ENCODE peak calls at places on chromosomes 7 and 10, in seven cellular contexts. K, W, G, T, R, S and D are unnamed samples.

GRCh38 chr10:31830887-31831286 is 97.7 kb downstream of the ARHGAP12 start:
- DNase-seq in T (no peak), G (no peak), R (no peak), S (no peak), K (no peak), W (no peak), D (no peak)

GRCh38 chr10:104472957-104473745 is 119.5 kb downstream of the CFAP58 start:
- DNase-seq in T (no peak), K (no peak), R (no peak), W (no peak), S (peak; percentile 71), G (no peak), D (no peak)

GRCh38 chr7:155993420-155994252 is 181.4 kb upstream of the SHH start:
- DNase-seq in K (no peak), R (no peak), G (peak; percentile 52), S (peak; percentile 33), T (no peak), W (no peak), D (no peak)

GRCh38 chr10:26215923-26216576 is 524 bp upstream of the GAD2 start:
- DNase-seq in S (no peak), K (no peak), G (peak; percentile 82), W (no peak), T (no peak), R (no peak), D (no peak)

GRCh38 chr7:139914306-139914747 is 85.3 kb downstream of the TBXAS1 start:
- DNase-seq in G (no peak), W (no peak), T (no peak), K (no peak), R (no peak), S (no peak), D (no peak)

GRCh38 chr10:77899080-77899477 is 27.5 kb downstream of the DLG5 start:
- DNase-seq in W (peak; percentile 77), S (peak; percentile 86), K (no peak), T (no peak), R (no peak), G (peak; percentile 32), D (no peak)

GRCh38 chr10:119620771-119621384 is 24.1 kb upstream of the TIAL1 start:
- DNase-seq in R (no peak), S (no peak), W (no peak), G (no peak), T (no peak), K (no peak), D (no peak)

GRCh38 chr10:24622781-24623301 is 100.8 kb downstream of the ARHGAP21 start:
- DNase-seq in S (no peak), R (no peak), G (no peak), W (no peak), K (no peak), T (no peak), D (no peak)

GRCh38 chr7:101911011-101911799 is 93.8 kb downstream of the CUX1 start:
- DNase-seq in T (peak; percentile 67), G (peak; percentile 69), R (no peak), S (no peak), W (no peak), K (no peak), D (peak; percentile 88)

GRCh38 chr10:15106352-15107013 is 9.3 kb downstream of the RPP38 start:
- DNase-seq in G (no peak), K (peak; percentile 88), S (peak; percentile 85), T (no peak), W (peak; percentile 82), R (peak; percentile 26), D (peak; percentile 30)

GRCh38 chr10:125638555-125638954 is 44.4 kb downstream of the TEX36 start:
- DNase-seq in R (no peak), T (no peak), G (no peak), K (no peak), S (no peak), W (no peak), D (no peak)

GRCh38 chr7:370775-371118 is 80.8 kb downstream of the FOXL3 start:
- DNase-seq in R (no peak), T (no peak), G (no peak), K (no peak), W (no peak), S (no peak), D (no peak)

GRCh38 chr7:144676492-144676891 is 159.4 kb downstream of the TPK1 start:
- DNase-seq in K (no peak), T (no peak), S (no peak), G (no peak), R (no peak), W (no peak), D (no peak)

GRCh38 chr10:7795605-7796004 is 7.6 kb downstream of the ATP5F1C start:
- DNase-seq in K (no peak), R (no peak), S (no peak), G (no peak), W (no peak), T (no peak), D (no peak)

GRCh38 chr10:94397549-94398370 is 4.6 kb upstream of the TBC1D12 start:
- DNase-seq in R (no peak), T (no peak), G (no peak), S (no peak), K (no peak), W (no peak), D (no peak)

DNA sequence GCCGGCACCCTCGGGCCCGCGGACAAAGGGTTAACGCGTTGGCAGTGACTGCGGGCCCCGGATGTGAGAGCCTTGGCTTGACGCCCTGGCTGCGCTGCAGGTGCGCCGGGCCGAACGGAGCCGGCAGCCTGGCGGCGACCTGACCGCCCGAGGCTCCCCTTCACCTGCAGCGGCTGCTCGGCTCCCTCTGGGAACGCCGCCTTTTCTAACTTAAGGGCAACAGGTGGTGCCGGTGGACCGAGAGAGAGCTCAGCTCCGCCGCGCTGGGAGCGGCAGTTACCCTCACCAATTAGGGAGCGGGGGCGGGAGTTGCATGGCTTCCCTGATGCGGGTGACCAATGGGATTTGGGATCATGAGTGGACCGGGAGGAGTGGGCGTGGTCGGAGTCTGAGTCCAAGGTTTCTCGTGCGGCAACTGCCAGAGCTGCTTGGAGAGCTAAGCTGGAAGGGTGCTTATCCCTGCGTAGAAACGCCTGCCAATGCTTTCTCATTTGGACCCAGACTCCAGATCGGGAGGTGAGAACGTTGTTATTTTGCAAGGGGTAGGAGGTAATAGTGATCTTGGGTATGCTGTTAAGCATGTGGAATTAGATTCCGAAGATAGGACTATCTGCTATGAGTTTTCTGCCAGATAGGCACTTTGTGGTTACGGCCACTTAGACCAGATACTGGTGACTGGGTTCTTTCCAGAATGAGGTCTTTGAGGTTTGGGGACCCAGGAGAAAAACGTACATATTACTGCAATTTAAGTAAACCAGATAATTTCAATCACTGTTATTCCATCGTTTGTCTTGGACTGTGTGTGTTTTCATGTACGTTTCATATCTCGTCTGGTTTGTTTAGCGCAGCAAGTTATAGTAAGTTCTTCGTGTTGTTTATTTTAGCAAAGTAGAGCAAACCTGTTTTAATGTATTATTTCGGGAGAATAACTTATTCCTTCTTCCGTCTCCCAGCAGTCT is at the start of gene ARL4A:
- DNase-seq in S (peak; percentile 99), K (peak; percentile 100), W (peak; percentile 99), G (peak; percentile 94), R (peak; percentile 47), T (peak; percentile 100), D (peak; percentile 99)
- TF ChIP-seq POLR2A in S (no peak), K (peak; percentile 73), W (peak; percentile 99), G (peak; percentile 95), R (peak; percentile 31), T (peak; percentile 88), D (peak; percentile 50)

DNA sequence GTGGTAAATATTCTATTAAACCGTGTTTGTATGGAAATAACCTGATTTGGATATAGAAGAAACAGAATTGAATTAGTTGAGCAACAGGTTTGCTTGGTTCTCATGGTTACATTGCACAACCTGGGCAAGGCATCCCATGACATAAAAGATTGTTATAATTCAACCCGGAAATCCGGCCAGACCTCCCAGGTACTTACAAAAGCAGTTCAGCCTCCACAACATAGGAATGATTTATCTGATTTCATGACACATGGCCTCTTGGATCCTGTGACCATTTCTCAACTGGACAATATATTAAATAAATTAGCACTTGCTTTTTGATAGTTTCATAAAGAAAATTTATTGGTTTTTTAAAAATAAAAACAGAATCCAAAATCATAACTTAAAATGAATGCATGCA is 55.1 kb upstream of the PTPN12 start:
- DNase-seq in K (no peak), G (no peak), R (no peak), T (no peak), S (peak; percentile 69), W (peak; percentile 66), D (no peak)
- TF ChIP-seq EP300 in K (no peak), G (peak; percentile 72), R (no peak), T (no peak), S (no peak), W (no peak), D (no peak)

GRCh38 chr7:121030308-121030707 is 41.8 kb downstream of the CPED1 start:
- DNase-seq in K (no peak), S (no peak), T (no peak), R (no peak), G (no peak), W (no peak), D (no peak)

GRCh38 chr7:121026577-121027111 is 38.1 kb downstream of the CPED1 start:
- DNase-seq in S (no peak), W (no peak), R (no peak), K (no peak), G (no peak), T (no peak), D (no peak)

GRCh38 chr7:121029302-121029701 is 40.8 kb downstream of the CPED1 start:
- DNase-seq in T (no peak), R (no peak), G (no peak), K (no peak), W (no peak), S (no peak), D (no peak)

GRCh38 chr7:121026159-121026558 is 37.6 kb downstream of the CPED1 start:
- DNase-seq in T (no peak), S (no peak), K (no peak), W (no peak), G (no peak), R (no peak), D (no peak)

GRCh38 chr7:121027761-121028681 is 39.5 kb downstream of the CPED1 start:
- DNase-seq in R (no peak), S (no peak), W (no peak), K (no peak), T (no peak), G (no peak), D (no peak)
- TF ChIP-seq POLR2A in R (no peak), S (no peak), W (no peak), K (no peak), T (no peak), G (no peak), D (no peak)

GRCh38 chr7:104230606-104231005 is 22.8 kb upstream of the ORC5 start:
- DNase-seq in T (no peak), K (no peak), S (no peak), R (no peak), G (no peak), W (no peak), D (peak; percentile 25)

GRCh38 chr7:104225441-104225840 is 17.6 kb upstream of the ORC5 start:
- DNase-seq in G (no peak), K (no peak), T (no peak), S (no peak), R (no peak), W (no peak), D (no peak)

GRCh38 chr7:104231054-104232046 is 23.5 kb upstream of the ORC5 start:
- DNase-seq in S (peak; percentile 45), R (no peak), K (peak; percentile 44), W (peak; percentile 30), T (no peak), G (peak; percentile 27), D (peak; percentile 37)

DNA sequence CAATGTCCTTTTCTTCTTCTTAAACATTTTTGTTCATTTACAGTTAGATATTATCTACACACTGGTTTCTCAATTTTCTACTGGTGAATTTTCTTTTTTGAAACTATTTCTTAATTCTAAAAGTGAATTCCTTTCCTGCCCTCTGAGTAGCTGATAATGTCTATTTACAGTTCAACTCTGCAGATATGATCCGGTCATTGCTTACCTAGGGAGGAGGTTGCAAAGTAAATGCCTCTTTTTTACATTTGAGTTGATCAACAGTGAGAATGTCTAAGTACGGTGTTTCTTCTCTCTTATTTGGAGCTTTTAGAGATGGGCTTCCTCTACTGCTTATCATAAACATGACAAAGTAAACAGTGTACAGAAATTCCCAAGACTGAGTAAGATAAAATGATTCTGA is 20.6 kb upstream of the ORC5 start:
- DNase-seq in S (no peak), W (no peak), T (no peak), G (no peak), K (no peak), R (no peak), D (no peak)
- TF ChIP-seq EP300 in S (no peak), W (no peak), T (no peak), G (no peak), K (no peak), R (no peak), D (no peak)